ENCODE peak calls at places on chromosome 19, in seven cellular contexts. X, K, Q, V, D, J and R are unnamed samples.

GRCh38 chr19:55075366-55075998 is at the start of gene EPS8L1:
- DNase-seq in J (no peak), V (no peak), X (no peak), Q (no peak), D (no peak), K (no peak), R (no peak)

GRCh38 chr19:35138305-35138799 is 272 bp upstream of the FXYD1 start:
- DNase-seq in X (peak), J (no peak), V (no peak), Q (no peak), D (no peak), K (no peak), R (no peak)

GRCh38 chr19:5434970-5435641 is 20.1 kb upstream of the ZNRF4 start:
- DNase-seq in K (no peak), V (no peak), X (no peak), J (peak), Q (peak), D (no peak), R (peak)

GRCh38 chr19:14432817-14433453 is at the start of gene PKN1:
- DNase-seq in V (peak), J (no peak), X (peak), K (no peak), D (no peak), Q (peak), R (no peak)

GRCh38 chr19:55173717-55174409 is 6.2 kb downstream of the SYT5 start:
- DNase-seq in Q (peak), J (peak), V (peak), D (no peak), K (no peak), X (peak), R (peak)

GRCh38 chr19:56976995-56977906 is 136.7 kb upstream of the PEG3 start:
- DNase-seq in K (no peak), J (no peak), V (no peak), X (no peak), Q (no peak), D (no peak), R (no peak)

GRCh38 chr19:30450945-30451344 is 78.8 kb downstream of the ZNF536 start:
- DNase-seq in Q (no peak), V (no peak), D (no peak), K (no peak), J (no peak), X (peak), R (no peak)

GRCh38 chr19:11361037-11361770 is 6.0 kb downstream of the PLPPR2 start:
- DNase-seq in Q (no peak), K (no peak), V (no peak), J (no peak), X (peak), D (no peak), R (no peak)

GRCh38 chr19:45471866-45472556 is 4.2 kb downstream of the FOSB start:
- DNase-seq in J (no peak), V (no peak), X (no peak), K (no peak), D (no peak), Q (no peak), R (no peak)

GRCh38 chr19:46728693-46729339 is 11.9 kb upstream of the PRKD2 start:
- DNase-seq in V (no peak), D (peak), X (peak), K (peak), J (peak), Q (peak), R (no peak)

GRCh38 chr19:653425-653824 is 9.6 kb downstream of the RNF126 start:
- DNase-seq in D (no peak), K (no peak), Q (no peak), X (no peak), V (no peak), J (no peak), R (no peak)

GRCh38 chr19:32404939-32405430 is 585 bp upstream of the DPY19L3 start:
- DNase-seq in J (peak), D (no peak), V (peak), Q (peak), K (no peak), X (peak), R (peak)

GRCh38 chr19:971795-972194 is 12.3 kb upstream of the WDR18 start:
- DNase-seq in Q (no peak), V (no peak), D (no peak), J (no peak), K (no peak), X (no peak), R (no peak)

GRCh38 chr19:50311723-50312635 is 17.2 kb downstream of the KCNC3 start:
- DNase-seq in K (no peak), Q (peak), X (no peak), J (no peak), V (peak), D (no peak), R (no peak)

GRCh38 chr19:39126312-39126561 is 651 bp downstream of the PAK4 start:
- DNase-seq in Q (no peak), V (no peak), J (no peak), K (no peak), D (no peak), X (no peak), R (no peak)

GRCh38 chr19:15449620-15450527 is at the start of gene WIZ:
- DNase-seq in K (peak), D (no peak), Q (peak), J (peak), V (peak), X (peak), R (peak)

GRCh38 chr19:10618846-10619245 is 6.5 kb upstream of the SLC44A2 start:
- DNase-seq in V (no peak), Q (no peak), X (no peak), K (no peak), J (no peak), D (no peak), R (no peak)

GRCh38 chr19:2969104-2969504 is 8.3 kb upstream of the TLE6 start:
- DNase-seq in J (peak), Q (no peak), K (no peak), X (peak), V (peak), D (no peak), R (no peak)